ENCODE peak calls at places on chromosome 18, in six cellular contexts. Z, L, N, D, K and E are unnamed samples.
A peak's percentile ranks its signal among the peaks of the same experiment; 100 is the strongest.

GRCh38 chr18:22168360-22168921 is 948 bp upstream of the GATA6 start:
- DNase-seq in Z (no peak), L (no peak), N (no peak), D (no peak), K (no peak), E (no peak)

GRCh38 chr18:13112982-13113381 is 105.6 kb upstream of the LDLRAD4 start:
- DNase-seq in Z (peak; percentile 51), L (no peak), N (no peak), D (no peak), K (no peak), E (peak; percentile 32)

GRCh38 chr18:11146947-11147345 is 2.4 kb downstream of the PIEZO2 start:
- DNase-seq in Z (no peak), L (no peak), N (no peak), D (no peak), K (no peak), E (no peak)

GRCh38 chr18:5197032-5197434 is at the start of gene AKAIN1:
- DNase-seq in Z (peak; percentile 18), L (no peak), N (peak; percentile 78), D (no peak), K (no peak), E (peak; percentile 14)

GRCh38 chr18:50494569-50494968 is 65.3 kb upstream of the MAPK4 start:
- DNase-seq in Z (no peak), L (no peak), N (no peak), D (no peak), K (no peak), E (no peak)

GRCh38 chr18:79489048-79489899 is 93.5 kb downstream of the NFATC1 start:
- DNase-seq in Z (no peak), L (no peak), N (peak; percentile 73), D (no peak), K (no peak), E (no peak)

GRCh38 chr18:28178720-28179119 is 1.8 kb upstream of the CDH2 start:
- DNase-seq in Z (peak; percentile 44), L (no peak), N (no peak), D (no peak), K (no peak), E (no peak)

GRCh38 chr18:28063181-28063790 is 113.6 kb downstream of the CDH2 start:
- DNase-seq in Z (peak; percentile 48), L (no peak), N (no peak), D (no peak), K (no peak), E (peak; percentile 21)

GRCh38 chr18:11553098-11553940 is 56.1 kb upstream of the SLC35G4 start:
- DNase-seq in Z (peak; percentile 59), L (no peak), N (no peak), D (peak; percentile 26), K (peak; percentile 23), E (peak; percentile 21)

GRCh38 chr18:5627756-5628511 is 84.1 kb upstream of the EPB41L3 start:
- DNase-seq in Z (no peak), L (no peak), N (no peak), D (no peak), K (no peak), E (no peak)

GRCh38 chr18:3796434-3796833 is 346.5 kb downstream of the TGIF1 start:
- DNase-seq in Z (no peak), L (no peak), N (no peak), D (no peak), K (no peak), E (no peak)

GRCh38 chr18:79525556-79526467 is 130.1 kb downstream of the NFATC1 start:
- DNase-seq in Z (no peak), L (no peak), N (peak; percentile 91), D (peak; percentile 59), K (no peak), E (peak; percentile 4)

GRCh38 chr18:31258789-31259188 is 59.2 kb upstream of the DSG1 start:
- DNase-seq in Z (no peak), L (no peak), N (no peak), D (no peak), K (no peak), E (no peak)

GRCh38 chr18:36297419-36298112 is at the start of gene FHOD3:
- DNase-seq in Z (peak; percentile 49), L (no peak), N (peak; percentile 92), D (no peak), K (no peak), E (peak; percentile 52)

GRCh38 chr18:4589056-4589800 is 134.1 kb upstream of the DLGAP1 start:
- DNase-seq in Z (no peak), L (no peak), N (no peak), D (no peak), K (no peak), E (no peak)

GRCh38 chr18:23498877-23499570 is 4.3 kb upstream of the RMC1 start:
- DNase-seq in Z (peak; percentile 74), L (peak; percentile 41), N (peak; percentile 81), D (peak; percentile 62), K (peak; percentile 33), E (peak; percentile 57)

GRCh38 chr18:22422909-22423548 is 5.3 kb upstream of the CTAGE1 start:
- DNase-seq in Z (peak; percentile 87), L (peak; percentile 28), N (no peak), D (peak; percentile 17), K (peak; percentile 42), E (peak; percentile 20)

GRCh38 chr18:51383711-51384110 is 186.2 kb upstream of the MEX3C start:
- DNase-seq in Z (no peak), L (no peak), N (no peak), D (no peak), K (no peak), E (no peak)

GRCh38 chr18:53234610-53235009 is 894.6 kb downstream of the DCC start:
- DNase-seq in Z (no peak), L (no peak), N (no peak), D (no peak), K (no peak), E (no peak)

GRCh38 chr18:46622999-46623398 is 34.0 kb downstream of the LOXHD1 start:
- DNase-seq in Z (peak; percentile 15), L (no peak), N (no peak), D (no peak), K (no peak), E (peak; percentile 16)

GRCh38 chr18:5508821-5509220 is 35.0 kb downstream of the EPB41L3 start:
- DNase-seq in Z (no peak), L (no peak), N (no peak), D (peak; percentile 26), K (no peak), E (no peak)

GRCh38 chr18:14747513-14748474 is at the start of gene ANKRD30B:
- DNase-seq in Z (no peak), L (no peak), N (peak; percentile 70), D (no peak), K (no peak), E (no peak)

GRCh38 chr18:7038330-7038846 is 79.2 kb downstream of the LAMA1 start:
- DNase-seq in Z (peak; percentile 99), L (peak; percentile 99), N (peak; percentile 94), D (peak; percentile 85), K (peak; percentile 94), E (peak; percentile 99)

GRCh38 chr18:34709631-34710429 is at the start of gene DTNA:
- DNase-seq in Z (peak; percentile 96), L (peak; percentile 92), N (no peak), D (peak; percentile 19), K (peak; percentile 83), E (peak; percentile 81)

GRCh38 chr18:53567935-53568574 is 656.4 kb downstream of the MBD2 start:
- DNase-seq in Z (peak; percentile 13), L (peak; percentile 3), N (no peak), D (no peak), K (no peak), E (no peak)

GRCh38 chr18:40782731-40783130 is 1172.3 kb upstream of the PIK3C3 start:
- DNase-seq in Z (no peak), L (no peak), N (no peak), D (no peak), K (no peak), E (no peak)

GRCh38 chr18:61892683-61893303 is at the start of gene RNF152:
- DNase-seq in Z (peak; percentile 25), L (no peak), N (peak; percentile 74), D (peak; percentile 33), K (no peak), E (peak; percentile 49)

GRCh38 chr18:50559750-50560680 is at the start of gene MAPK4:
- DNase-seq in Z (no peak), L (no peak), N (peak; percentile 83), D (no peak), K (no peak), E (peak; percentile 16)

DNA sequence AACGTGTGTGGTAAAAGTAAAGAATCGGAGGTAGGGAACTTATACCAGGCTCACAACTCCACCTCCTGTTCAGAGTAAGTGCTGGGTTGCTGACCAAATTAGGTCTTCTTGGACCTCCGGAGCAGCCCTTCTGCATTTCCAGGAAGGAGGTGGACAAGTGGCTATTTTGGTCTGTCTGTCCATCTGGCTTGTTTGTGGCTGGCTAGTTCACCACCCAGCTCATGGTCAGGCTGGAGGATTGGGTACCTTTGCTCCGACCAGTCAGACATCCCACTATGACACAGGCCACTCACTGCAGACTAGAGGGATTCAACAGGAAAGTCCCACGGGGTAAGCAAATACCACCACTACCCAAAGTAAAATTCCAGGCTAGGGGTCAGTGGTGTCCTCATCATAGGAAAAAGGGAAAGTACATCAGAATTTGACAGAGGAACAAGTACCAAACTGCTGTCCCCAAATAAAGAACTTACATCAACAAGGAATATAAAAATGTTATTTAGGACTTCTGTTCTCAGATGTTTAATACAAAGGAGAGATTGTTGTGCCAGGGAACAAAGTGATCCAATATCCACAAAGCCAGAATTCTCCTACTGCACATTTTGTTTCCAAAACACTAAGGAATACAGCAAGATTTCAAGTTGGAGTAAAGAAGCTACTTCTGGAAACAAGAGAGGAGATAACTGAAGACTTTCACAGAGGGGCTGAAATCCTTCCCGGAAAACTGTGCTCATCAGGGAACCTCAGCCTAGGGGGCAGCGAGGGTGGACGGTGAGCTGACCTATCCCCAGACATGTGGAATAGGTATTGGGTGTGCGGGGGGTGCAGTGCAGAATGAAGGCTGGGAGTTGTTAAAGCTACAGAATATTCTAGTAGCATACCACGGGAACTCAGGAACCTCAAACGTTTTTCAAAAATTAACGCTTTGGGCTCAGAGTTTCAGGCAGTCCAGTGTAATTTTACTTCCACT is 56.9 kb downstream of the BCL2 start:
- DNase-seq in Z (no peak), L (no peak), N (peak; percentile 72), D (no peak), K (no peak), E (no peak)
- H3K4me3 ChIP-seq in Z (no peak overlapping the region), L (no peak overlapping the region), N (no peak overlapping the region), D (no peak overlapping the region), K (no peak overlapping the region), E (no peak overlapping the region)

DNA sequence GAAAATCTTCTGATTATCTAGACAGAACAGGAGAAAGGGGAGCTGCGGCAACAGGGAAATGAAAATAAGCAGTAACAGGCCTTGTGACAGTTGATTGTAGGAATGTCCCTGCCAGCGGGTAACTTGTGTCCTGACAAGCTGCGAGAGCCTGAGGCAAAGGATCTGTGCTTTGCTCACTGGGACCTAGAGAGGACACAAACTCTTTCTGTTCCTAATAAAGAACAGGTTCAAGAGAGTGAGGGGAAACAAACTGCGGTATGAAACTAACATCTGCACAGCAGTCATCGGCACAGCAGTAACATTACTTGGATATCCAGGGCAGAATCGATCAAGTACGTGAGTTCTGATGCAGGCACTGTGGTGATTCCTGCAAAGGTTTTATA is 103.8 kb upstream of the THOC1 start:
- DNase-seq in Z (no peak), L (no peak), N (no peak), D (no peak), K (no peak), E (no peak)
- H3K4me3 ChIP-seq in Z (no peak overlapping the region), L (no peak overlapping the region), N (no peak overlapping the region), D (no peak overlapping the region), K (no peak overlapping the region), E (no peak overlapping the region)

GRCh38 chr18:48941672-48942071 is 9.1 kb downstream of the SMAD7 start:
- DNase-seq in Z (no peak), L (no peak), N (no peak), D (no peak), K (no peak), E (no peak)
- H3K4me3 ChIP-seq in Z (no peak overlapping the region), L (peak overlapping the region; percentile 16), N (no peak overlapping the region), D (no peak overlapping the region), K (no peak overlapping the region), E (no peak overlapping the region)

GRCh38 chr18:59143441-59143840 is 3.8 kb downstream of the SEC11C start:
- DNase-seq in Z (peak; percentile 41), L (no peak), N (no peak), D (no peak), K (no peak), E (no peak)
- H3K4me3 ChIP-seq in Z (no peak overlapping the region), L (no peak overlapping the region), N (no peak overlapping the region), D (no peak overlapping the region), K (no peak overlapping the region), E (no peak overlapping the region)